ENCODE peak calls at places on chromosomes 16 and 17, in nine cellular contexts. K, Z, W, I, V, H, D, X and L are unnamed samples.

GRCh38 chr17:4053596-4053995 is 89.2 kb downstream of the ZZEF1 start:
- DNase-seq in W (no peak), I (no peak), Z (no peak), D (no peak), H (no peak), X (no peak), V (no peak), K (no peak), L (no peak)

GRCh38 chr17:74864866-74865395 is 5.2 kb upstream of the GRIN2C start:
- DNase-seq in D (peak; percentile 93), X (peak; percentile 69), H (peak; percentile 80), Z (peak; percentile 90), I (peak; percentile 83), K (peak; percentile 93), W (peak; percentile 46), V (no peak), L (no peak)

GRCh38 chr16:58284021-58284420 is 10.8 kb downstream of the PRSS54 start:
- DNase-seq in W (no peak), H (no peak), I (no peak), D (no peak), Z (no peak), V (no peak), X (no peak), K (no peak), L (no peak)

GRCh38 chr17:76994237-76994637 is 126.0 kb downstream of the MGAT5B start:
- DNase-seq in H (no peak), Z (no peak), X (no peak), D (no peak), W (no peak), V (no peak), I (no peak), K (no peak), L (no peak)

GRCh38 chr16:4574919-4575705 is 19.0 kb downstream of the C16orf96 start:
- DNase-seq in Z (no peak), W (no peak), K (no peak), V (no peak), I (no peak), H (no peak), D (no peak), X (no peak), L (no peak)

GRCh38 chr17:78510141-78510935 is 66.9 kb downstream of the DNAH17 start:
- DNase-seq in I (no peak), W (no peak), Z (no peak), X (peak; percentile 29), H (no peak), K (no peak), V (no peak), D (no peak), L (no peak)

GRCh38 chr16:28192811-28193529 is 18.8 kb downstream of the XPO6 start:
- DNase-seq in X (no peak), V (no peak), K (no peak), I (no peak), W (peak; percentile 61), D (no peak), Z (no peak), H (no peak), L (no peak)

GRCh38 chr16:57194512-57194911 is 8.4 kb downstream of the RSPRY1 start:
- DNase-seq in K (no peak), H (no peak), W (no peak), Z (no peak), X (peak; percentile 82), I (peak; percentile 80), D (peak; percentile 25), V (no peak), L (no peak)

GRCh38 chr17:78397681-78398101 is 19.2 kb downstream of the PGS1 start:
- DNase-seq in H (no peak), Z (no peak), W (no peak), X (no peak), D (no peak), I (no peak), V (no peak), K (no peak), L (no peak)

GRCh38 chr17:61217878-61218437 is 181.7 kb upstream of the TBX2 start:
- DNase-seq in V (no peak), K (no peak), X (no peak), H (no peak), W (no peak), Z (no peak), I (no peak), D (no peak), L (no peak)

GRCh38 chr17:34667656-34668055 is 88.3 kb downstream of the TMEM132E start:
- DNase-seq in X (no peak), W (no peak), Z (no peak), H (no peak), V (no peak), D (no peak), K (no peak), I (no peak), L (no peak)

GRCh38 chr17:71412803-71413202 is 708.0 kb upstream of the SOX9 start:
- DNase-seq in D (no peak), W (no peak), K (no peak), X (peak; percentile 90), H (no peak), V (no peak), Z (no peak), I (peak; percentile 74), L (no peak)

GRCh38 chr17:79002796-79003593 is 6.6 kb downstream of the CANT1 start:
- DNase-seq in V (no peak), H (no peak), D (no peak), W (no peak), Z (peak; percentile 51), I (no peak), K (no peak), X (no peak), L (no peak)

GRCh38 chr16:57781741-57782606 is 20.3 kb downstream of the KIFC3 start:
- DNase-seq in I (no peak), Z (no peak), X (peak; percentile 64), H (no peak), W (no peak), V (no peak), K (no peak), D (no peak), L (no peak)

GRCh38 chr16:53546988-53547391 is 44.0 kb upstream of the AKTIP start:
- DNase-seq in H (no peak), K (no peak), Z (no peak), V (no peak), W (no peak), D (no peak), X (peak; percentile 26), I (no peak), L (no peak)

GRCh38 chr16:85917012-85917411 is 18.1 kb downstream of the IRF8 start:
- DNase-seq in X (no peak), D (no peak), K (no peak), V (no peak), W (no peak), Z (no peak), H (no peak), I (no peak), L (no peak)

GRCh38 chr17:4072487-4073157 is 70.2 kb downstream of the ZZEF1 start:
- DNase-seq in D (no peak), K (no peak), W (no peak), X (no peak), Z (no peak), I (no peak), V (no peak), H (no peak), L (no peak)

GRCh38 chr16:10876799-10877341 is at the start of gene CIITA:
- DNase-seq in Z (peak; percentile 85), V (no peak), K (no peak), X (peak; percentile 92), I (peak; percentile 50), D (no peak), W (peak; percentile 23), H (peak; percentile 86), L (no peak)

GRCh38 chr17:82149401-82150099 is 51.5 kb upstream of the FASN start:
- DNase-seq in D (no peak), W (no peak), Z (no peak), V (no peak), H (no peak), I (no peak), X (no peak), K (no peak), L (no peak)

GRCh38 chr17:35664685-35665084 is 66.8 kb upstream of the RASL10B start:
- DNase-seq in X (no peak), W (no peak), Z (no peak), H (no peak), V (no peak), D (no peak), I (no peak), K (no peak), L (no peak)

GRCh38 chr17:8894189-8894611 is 26.7 kb upstream of the PIK3R6 start:
- DNase-seq in H (no peak), D (peak; percentile 37), W (no peak), V (no peak), X (no peak), I (no peak), K (no peak), Z (peak; percentile 51), L (no peak)